ENCODE peak calls at places on chromosomes 3 and 15, in eight cellular contexts. One of them, this sample, is unnamed.

GRCh38 chr3:66403268-66403990 is 97.4 kb downstream of the LRIG1 start:
- DNase-seq in AG04450: no peak
- DNase-seq in heart left ventricle: no peak
- DNase-seq in lower leg skin: peak
- DNase-seq in coronary artery: peak
- DNase-seq in astrocyte of the spinal cord: no peak
- DNase-seq in uterus: no peak
- DNase-seq in mammary epithelial cell: no peak
- DNase-seq in this sample: no peak

GRCh38 chr15:25643120-25643519 is 204.3 kb upstream of the UBE3A start:
- DNase-seq in AG04450: no peak
- DNase-seq in heart left ventricle: no peak
- DNase-seq in lower leg skin: no peak
- DNase-seq in coronary artery: peak
- DNase-seq in astrocyte of the spinal cord: no peak
- DNase-seq in uterus: no peak
- DNase-seq in mammary epithelial cell: no peak
- DNase-seq in this sample: no peak

GRCh38 chr3:6753536-6753935 is 107.4 kb upstream of the GRM7 start:
- DNase-seq in AG04450: no peak
- DNase-seq in heart left ventricle: no peak
- DNase-seq in lower leg skin: no peak
- DNase-seq in coronary artery: no peak
- DNase-seq in astrocyte of the spinal cord: no peak
- DNase-seq in uterus: no peak
- DNase-seq in mammary epithelial cell: no peak
- DNase-seq in this sample: no peak

GRCh38 chr15:41904487-41905359 is 10.9 kb upstream of the SPTBN5 start:
- DNase-seq in AG04450: peak
- DNase-seq in heart left ventricle: peak
- DNase-seq in lower leg skin: no peak
- DNase-seq in coronary artery: no peak
- DNase-seq in astrocyte of the spinal cord: peak
- DNase-seq in uterus: peak
- DNase-seq in mammary epithelial cell: peak
- DNase-seq in this sample: peak

GRCh38 chr3:132405188-132405587 is 12.1 kb upstream of the DNAJC13 start:
- DNase-seq in AG04450: no peak
- DNase-seq in heart left ventricle: no peak
- DNase-seq in lower leg skin: no peak
- DNase-seq in coronary artery: no peak
- DNase-seq in astrocyte of the spinal cord: no peak
- DNase-seq in uterus: no peak
- DNase-seq in mammary epithelial cell: no peak
- DNase-seq in this sample: peak

GRCh38 chr15:91930092-91930491 is 76.6 kb downstream of the SLCO3A1 start:
- DNase-seq in AG04450: no peak
- DNase-seq in heart left ventricle: no peak
- DNase-seq in lower leg skin: no peak
- DNase-seq in coronary artery: no peak
- DNase-seq in astrocyte of the spinal cord: no peak
- DNase-seq in uterus: no peak
- DNase-seq in mammary epithelial cell: no peak
- DNase-seq in this sample: no peak

GRCh38 chr15:31801152-31801551 is 229.2 kb upstream of the CHRNA7 start:
- DNase-seq in AG04450: no peak
- DNase-seq in heart left ventricle: no peak
- DNase-seq in lower leg skin: peak
- DNase-seq in coronary artery: no peak
- DNase-seq in astrocyte of the spinal cord: no peak
- DNase-seq in uterus: no peak
- DNase-seq in mammary epithelial cell: no peak
- DNase-seq in this sample: no peak

GRCh38 chr3:118946449-118946848 is 88.2 kb downstream of the IGSF11 start:
- DNase-seq in AG04450: no peak
- DNase-seq in heart left ventricle: no peak
- DNase-seq in lower leg skin: no peak
- DNase-seq in coronary artery: no peak
- DNase-seq in astrocyte of the spinal cord: no peak
- DNase-seq in uterus: no peak
- DNase-seq in mammary epithelial cell: no peak
- DNase-seq in this sample: no peak

GRCh38 chr3:19149388-19149787 is 1.1 kb downstream of the KCNH8 start:
- DNase-seq in AG04450: no peak
- DNase-seq in heart left ventricle: no peak
- DNase-seq in lower leg skin: no peak
- DNase-seq in coronary artery: no peak
- DNase-seq in astrocyte of the spinal cord: peak
- DNase-seq in uterus: no peak
- DNase-seq in mammary epithelial cell: no peak
- DNase-seq in this sample: peak

GRCh38 chr3:123412076-123412475 is 36.8 kb downstream of the ADCY5 start:
- DNase-seq in AG04450: no peak
- DNase-seq in heart left ventricle: no peak
- DNase-seq in lower leg skin: no peak
- DNase-seq in coronary artery: no peak
- DNase-seq in astrocyte of the spinal cord: no peak
- DNase-seq in uterus: no peak
- DNase-seq in mammary epithelial cell: no peak
- DNase-seq in this sample: no peak
- TF ChIP-seq CTCF in AG04450: no peak
- TF ChIP-seq CTCF in heart left ventricle: peak
- TF ChIP-seq CTCF in lower leg skin: no peak
- TF ChIP-seq CTCF in coronary artery: no peak
- TF ChIP-seq CTCF in astrocyte of the spinal cord: no peak
- TF ChIP-seq CTCF in uterus: no peak
- TF ChIP-seq CTCF in mammary epithelial cell: no peak
- TF ChIP-seq CTCF in this sample: no peak

GRCh38 chr3:34396288-34396687 is 597.9 kb downstream of the PDCD6IP start:
- DNase-seq in AG04450: no peak
- DNase-seq in heart left ventricle: no peak
- DNase-seq in lower leg skin: no peak
- DNase-seq in coronary artery: no peak
- DNase-seq in astrocyte of the spinal cord: no peak
- DNase-seq in uterus: no peak
- DNase-seq in mammary epithelial cell: no peak
- DNase-seq in this sample: no peak

GRCh38 chr3:34396945-34397344 is 598.5 kb downstream of the PDCD6IP start:
- DNase-seq in AG04450: no peak
- DNase-seq in heart left ventricle: no peak
- DNase-seq in lower leg skin: no peak
- DNase-seq in coronary artery: no peak
- DNase-seq in astrocyte of the spinal cord: no peak
- DNase-seq in uterus: no peak
- DNase-seq in mammary epithelial cell: no peak
- DNase-seq in this sample: no peak

GRCh38 chr3:34394978-34395748 is 596.7 kb downstream of the PDCD6IP start:
- DNase-seq in AG04450: no peak
- DNase-seq in heart left ventricle: no peak
- DNase-seq in lower leg skin: no peak
- DNase-seq in coronary artery: no peak
- DNase-seq in astrocyte of the spinal cord: no peak
- DNase-seq in uterus: no peak
- DNase-seq in mammary epithelial cell: no peak
- DNase-seq in this sample: no peak
- TF ChIP-seq CTCF in AG04450: no peak
- TF ChIP-seq CTCF in heart left ventricle: no peak
- TF ChIP-seq CTCF in lower leg skin: no peak
- TF ChIP-seq CTCF in coronary artery: no peak
- TF ChIP-seq CTCF in astrocyte of the spinal cord: no peak
- TF ChIP-seq CTCF in uterus: no peak
- TF ChIP-seq CTCF in mammary epithelial cell: no peak
- TF ChIP-seq CTCF in this sample: no peak

GRCh38 chr3:51535146-51536019 is 3.1 kb upstream of the RAD54L2 start:
- DNase-seq in AG04450: no peak
- DNase-seq in heart left ventricle: no peak
- DNase-seq in lower leg skin: no peak
- DNase-seq in coronary artery: no peak
- DNase-seq in astrocyte of the spinal cord: no peak
- DNase-seq in uterus: no peak
- DNase-seq in mammary epithelial cell: peak
- DNase-seq in this sample: no peak

GRCh38 chr3:51539291-51539891 is 872 bp downstream of the RAD54L2 start:
- DNase-seq in AG04450: no peak
- DNase-seq in heart left ventricle: no peak
- DNase-seq in lower leg skin: no peak
- DNase-seq in coronary artery: no peak
- DNase-seq in astrocyte of the spinal cord: peak
- DNase-seq in uterus: peak
- DNase-seq in mammary epithelial cell: peak
- DNase-seq in this sample: peak

GRCh38 chr3:51544011-51544775 is 5.7 kb downstream of the RAD54L2 start:
- DNase-seq in AG04450: no peak
- DNase-seq in heart left ventricle: no peak
- DNase-seq in lower leg skin: no peak
- DNase-seq in coronary artery: no peak
- DNase-seq in astrocyte of the spinal cord: no peak
- DNase-seq in uterus: no peak
- DNase-seq in mammary epithelial cell: no peak
- DNase-seq in this sample: peak

GRCh38 chr3:51538115-51538458 is 432 bp upstream of the RAD54L2 start:
- DNase-seq in AG04450: no peak
- DNase-seq in heart left ventricle: no peak
- DNase-seq in lower leg skin: no peak
- DNase-seq in coronary artery: no peak
- DNase-seq in astrocyte of the spinal cord: no peak
- DNase-seq in uterus: no peak
- DNase-seq in mammary epithelial cell: no peak
- DNase-seq in this sample: peak

DNA sequence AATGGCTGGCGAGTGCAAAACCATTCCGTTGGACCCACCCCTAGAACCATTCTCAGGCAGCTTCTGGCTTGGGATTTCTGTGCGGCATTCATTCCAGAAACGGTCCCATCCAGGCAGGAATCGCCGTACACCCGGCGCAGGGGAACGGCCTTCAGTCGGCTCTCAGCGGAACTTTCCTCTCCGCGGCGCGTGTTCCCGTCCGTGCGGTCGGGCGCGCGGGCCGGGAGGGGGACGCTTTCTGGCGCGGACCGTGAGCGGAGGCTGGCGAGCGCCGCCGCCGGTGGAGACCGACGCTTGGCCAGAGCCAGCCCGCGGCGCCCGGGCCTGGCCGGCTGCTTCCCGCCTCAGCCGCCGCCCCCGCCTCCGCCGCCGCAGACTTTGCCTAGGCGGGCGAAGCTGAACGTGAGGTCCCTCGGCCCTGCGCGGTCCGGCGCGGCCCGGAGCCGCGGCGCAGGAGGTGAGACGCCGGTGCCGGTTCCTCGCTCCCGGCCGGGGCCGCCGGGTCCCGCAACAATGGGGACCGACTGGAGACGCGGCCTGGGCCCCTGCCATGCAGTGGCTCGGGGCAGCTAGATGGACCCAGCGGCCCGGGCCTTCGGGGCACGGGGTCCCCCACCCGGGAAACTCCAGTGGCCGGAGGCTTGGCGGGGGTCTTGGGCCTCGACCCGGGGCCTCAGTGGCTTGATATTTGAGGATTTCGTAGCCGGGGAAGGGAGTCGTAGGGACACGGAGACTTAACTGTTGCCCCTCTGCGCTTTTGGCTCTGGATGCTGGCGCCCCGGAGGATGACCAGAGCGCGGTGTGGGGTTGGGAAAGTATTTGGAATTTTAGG is at the start of gene RAD54L2:
- DNase-seq in AG04450: peak
- DNase-seq in heart left ventricle: peak
- DNase-seq in lower leg skin: peak
- DNase-seq in coronary artery: peak
- DNase-seq in astrocyte of the spinal cord: peak
- DNase-seq in uterus: peak
- DNase-seq in mammary epithelial cell: peak
- DNase-seq in this sample: peak
- TF ChIP-seq CTCF in AG04450: no peak
- TF ChIP-seq CTCF in heart left ventricle: peak
- TF ChIP-seq CTCF in lower leg skin: no peak
- TF ChIP-seq CTCF in coronary artery: peak
- TF ChIP-seq CTCF in astrocyte of the spinal cord: no peak
- TF ChIP-seq CTCF in uterus: peak
- TF ChIP-seq CTCF in mammary epithelial cell: no peak
- TF ChIP-seq CTCF in this sample: peak

GRCh38 chr15:64092075-64092820 is 1.4 kb downstream of the CIAO2A start:
- DNase-seq in AG04450: no peak
- DNase-seq in heart left ventricle: no peak
- DNase-seq in lower leg skin: no peak
- DNase-seq in coronary artery: no peak
- DNase-seq in astrocyte of the spinal cord: no peak
- DNase-seq in uterus: no peak
- DNase-seq in mammary epithelial cell: no peak
- DNase-seq in this sample: no peak
- TF ChIP-seq CTCF in AG04450: no peak
- TF ChIP-seq CTCF in heart left ventricle: no peak
- TF ChIP-seq CTCF in lower leg skin: no peak
- TF ChIP-seq CTCF in coronary artery: no peak
- TF ChIP-seq CTCF in astrocyte of the spinal cord: no peak
- TF ChIP-seq CTCF in uterus: no peak
- TF ChIP-seq CTCF in mammary epithelial cell: no peak
- TF ChIP-seq CTCF in this sample: no peak

GRCh38 chr3:153210116-153210515 is 48.1 kb downstream of the RAP2B start:
- DNase-seq in AG04450: no peak
- DNase-seq in heart left ventricle: no peak
- DNase-seq in lower leg skin: no peak
- DNase-seq in coronary artery: no peak
- DNase-seq in astrocyte of the spinal cord: peak
- DNase-seq in uterus: no peak
- DNase-seq in mammary epithelial cell: peak
- DNase-seq in this sample: peak
- TF ChIP-seq CTCF in AG04450: no peak
- TF ChIP-seq CTCF in heart left ventricle: no peak
- TF ChIP-seq CTCF in lower leg skin: no peak
- TF ChIP-seq CTCF in coronary artery: no peak
- TF ChIP-seq CTCF in astrocyte of the spinal cord: no peak
- TF ChIP-seq CTCF in uterus: peak
- TF ChIP-seq CTCF in mammary epithelial cell: no peak
- TF ChIP-seq CTCF in this sample: peak

DNA sequence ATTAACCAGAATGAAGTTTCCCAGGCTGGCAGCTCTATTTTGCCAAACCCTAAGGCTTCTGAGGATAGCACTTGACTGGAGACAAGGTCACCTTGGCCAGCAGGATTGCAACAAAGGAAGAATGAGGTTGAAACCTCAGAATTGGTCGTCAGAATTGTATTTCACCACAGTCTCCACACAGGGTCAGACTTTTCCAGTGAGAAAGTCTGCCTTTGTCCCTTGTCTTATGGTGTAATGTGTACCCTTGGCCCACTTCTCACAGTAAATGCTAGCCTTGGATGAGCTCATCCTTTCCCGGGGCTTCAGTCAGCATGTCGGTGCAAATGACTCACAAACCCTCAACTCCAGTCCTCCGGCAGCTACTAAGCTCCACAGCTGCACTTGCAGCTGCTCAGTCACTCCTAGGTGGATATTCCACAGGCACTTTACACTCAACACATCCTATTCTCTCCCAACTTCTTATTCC is 19.7 kb downstream of the SSR3 start:
- DNase-seq in AG04450: peak
- DNase-seq in heart left ventricle: peak
- DNase-seq in lower leg skin: no peak
- DNase-seq in coronary artery: peak
- DNase-seq in astrocyte of the spinal cord: peak
- DNase-seq in uterus: peak
- DNase-seq in mammary epithelial cell: peak
- DNase-seq in this sample: peak
- TF ChIP-seq CTCF in AG04450: peak
- TF ChIP-seq CTCF in heart left ventricle: peak
- TF ChIP-seq CTCF in lower leg skin: no peak
- TF ChIP-seq CTCF in coronary artery: no peak
- TF ChIP-seq CTCF in astrocyte of the spinal cord: peak
- TF ChIP-seq CTCF in uterus: no peak
- TF ChIP-seq CTCF in mammary epithelial cell: peak
- TF ChIP-seq CTCF in this sample: peak

This sample was measured in choroid plexus epithelial cell.